ENCODE peak calls at places on chromosomes 3 and 15, in four cellular contexts. E is tibial artery, H is A549, L is neural progenitor cell. O is an unnamed sample.

GRCh38 chr15:77335298-77335697 is 84.6 kb downstream of the PEAK1 start:
- DNase-seq in E (peak; percentile 30), H (no peak), L (no peak), O (no peak)

GRCh38 chr15:36960179-36960946 is 140.0 kb downstream of the MEIS2 start:
- DNase-seq in E (no peak), H (no peak), L (no peak), O (no peak)

GRCh38 chr3:31622636-31623288 is 90.0 kb downstream of the STT3B start:
- DNase-seq in E (no peak), H (no peak), L (no peak), O (no peak)

GRCh38 chr3:188185717-188186236 is 31.8 kb downstream of the LPP start:
- DNase-seq in E (peak; percentile 30), H (no peak), L (peak; percentile 59), O (no peak)

GRCh38 chr15:29759596-29759995 is 62.7 kb downstream of the TJP1 start:
- DNase-seq in E (no peak), H (no peak), L (no peak), O (no peak)

GRCh38 chr15:65873271-65873670 is 4.0 kb downstream of the RAB11A start:
- DNase-seq in E (no peak), H (no peak), L (no peak), O (no peak)

GRCh38 chr3:145017959-145018358 is 1046.3 kb downstream of the DIPK2A start:
- DNase-seq in E (no peak), H (no peak), L (no peak), O (no peak)

GRCh38 chr3:14991148-14991742 is 43.9 kb downstream of the NR2C2 start:
- DNase-seq in E (no peak), H (no peak), L (peak; percentile 71), O (no peak)

GRCh38 chr3:189712906-189713483 is 81.8 kb downstream of the TP63 start:
- DNase-seq in E (no peak), H (peak; percentile 48), L (no peak), O (no peak)

GRCh38 chr3:49410844-49411549 is 779 bp downstream of the RHOA start:
- DNase-seq in E (no peak), H (no peak), L (no peak), O (no peak)

GRCh38 chr3:160948273-160948672 is 156.9 kb downstream of the B3GALNT1 start:
- DNase-seq in E (no peak), H (no peak), L (no peak), O (no peak)

GRCh38 chr3:52754373-52754772 is 16.4 kb downstream of the NEK4 start:
- DNase-seq in E (no peak), H (no peak), L (no peak), O (no peak)

GRCh38 chr3:9122732-9123364 is 126.6 kb downstream of the SRGAP3 start:
- DNase-seq in E (no peak), H (no peak), L (no peak), O (no peak)

GRCh38 chr3:59812188-59812587 is 762.4 kb upstream of the CFAP20DC start:
- DNase-seq in E (no peak), H (no peak), L (no peak), O (no peak)

GRCh38 chr15:56244811-56245576 is 1.3 kb upstream of the RFX7 start:
- DNase-seq in E (no peak), H (no peak), L (peak; percentile 24), O (peak; percentile 72)

GRCh38 chr15:91114301-91114700 is 14.2 kb downstream of the SV2B start:
- DNase-seq in E (no peak), H (no peak), L (peak; percentile 46), O (no peak)

GRCh38 chr3:172104471-172105072 is 65.2 kb downstream of the FNDC3B start:
- DNase-seq in E (no peak), H (peak; percentile 29), L (peak; percentile 68), O (no peak)

GRCh38 chr3:44065311-44065710 is 176.4 kb upstream of the TOPAZ1 start:
- DNase-seq in E (no peak), H (peak; percentile 21), L (no peak), O (no peak)

GRCh38 chr3:161171639-161172552 is 49.2 kb upstream of the NMD3 start:
- DNase-seq in E (no peak), H (peak; percentile 1), L (peak; percentile 21), O (no peak)

GRCh38 chr15:87924433-87924832 is 332.1 kb downstream of the NTRK3 start:
- DNase-seq in E (no peak), H (no peak), L (no peak), O (no peak)

GRCh38 chr15:85527907-85528306 is 147.5 kb downstream of the AKAP13 start:
- DNase-seq in E (no peak), H (peak; percentile 15), L (no peak), O (no peak)

GRCh38 chr3:4776980-4777581 is 202.2 kb upstream of the BHLHE40 start:
- DNase-seq in E (no peak), H (peak; percentile 79), L (no peak), O (no peak)

GRCh38 chr3:162525052-162525451 is 1028.4 kb downstream of the OTOL1 start:
- DNase-seq in E (no peak), H (no peak), L (no peak), O (no peak)

GRCh38 chr3:146148468-146148931 is 12.5 kb downstream of the PLOD2 start:
- DNase-seq in E (no peak), H (no peak), L (no peak), O (no peak)

GRCh38 chr3:48623851-48624547 is 2.4 kb upstream of the TMEM89 start:
- DNase-seq in E (no peak), H (no peak), L (no peak), O (no peak)

GRCh38 chr3:84960581-84960980 is 1.8 kb downstream of the CADM2 start:
- DNase-seq in E (no peak), H (no peak), L (peak; percentile 39), O (no peak)

DNA sequence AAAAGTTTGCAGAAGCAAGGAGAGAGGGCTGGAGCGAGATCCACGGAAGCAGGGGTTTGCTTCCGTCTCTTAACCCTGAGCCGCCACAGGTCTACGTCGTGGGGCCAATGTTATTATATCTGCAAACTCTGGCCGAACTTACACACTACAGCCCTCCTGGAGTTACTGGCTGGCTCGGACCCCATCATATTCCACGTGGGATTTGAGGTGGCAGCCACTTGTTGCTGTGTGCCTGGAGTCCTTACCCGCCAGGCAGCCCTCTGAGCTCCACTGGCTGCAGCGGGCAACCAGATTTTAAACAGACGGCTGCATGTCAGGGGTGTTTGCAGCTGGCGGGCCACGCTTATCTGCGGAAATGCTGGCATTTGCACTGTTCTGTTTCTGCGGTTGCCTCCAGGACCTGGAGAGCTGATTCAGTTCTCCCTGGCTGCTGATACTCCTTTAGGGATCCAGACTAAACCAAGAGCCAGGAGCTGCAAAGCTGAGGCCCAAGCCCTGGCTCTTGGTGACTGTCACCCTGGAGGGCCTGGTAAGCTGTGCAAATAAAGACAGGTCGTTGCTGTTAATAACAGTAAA is 34.7 kb downstream of the TM2D3 start:
- DNase-seq in E (no peak), H (no peak), L (no peak), O (peak; percentile 54)
- H3K4me1 ChIP-seq in E (peaks cover 23% of the 10 kb centered on the region), H (peaks cover 15% of the 10 kb centered on the region), L (peaks cover 24% of the 10 kb centered on the region), O (no peaks in the 10 kb centered on the region)

GRCh38 chr15:71592186-71592585 is 218.2 kb upstream of the NR2E3 start:
- DNase-seq in E (no peak), H (no peak), L (no peak), O (no peak)

GRCh38 chr15:71599404-71600225 is 210.7 kb upstream of the NR2E3 start:
- DNase-seq in E (no peak), H (no peak), L (no peak), O (no peak)

GRCh38 chr15:71596672-71597071 is 213.7 kb upstream of the NR2E3 start:
- DNase-seq in E (peak; percentile 67), H (peak; percentile 19), L (no peak), O (peak; percentile 61)

GRCh38 chr15:71598741-71599140 is 211.6 kb upstream of the NR2E3 start:
- DNase-seq in E (no peak), H (no peak), L (no peak), O (no peak)

GRCh38 chr15:71595846-71596553 is 214.4 kb upstream of the NR2E3 start:
- DNase-seq in E (no peak), H (no peak), L (no peak), O (no peak)
- H3K27ac ChIP-seq in E (peak overlapping the region; percentile 77), H (no peak overlapping the region), L (no peak overlapping the region), O (no peak overlapping the region)

DNA sequence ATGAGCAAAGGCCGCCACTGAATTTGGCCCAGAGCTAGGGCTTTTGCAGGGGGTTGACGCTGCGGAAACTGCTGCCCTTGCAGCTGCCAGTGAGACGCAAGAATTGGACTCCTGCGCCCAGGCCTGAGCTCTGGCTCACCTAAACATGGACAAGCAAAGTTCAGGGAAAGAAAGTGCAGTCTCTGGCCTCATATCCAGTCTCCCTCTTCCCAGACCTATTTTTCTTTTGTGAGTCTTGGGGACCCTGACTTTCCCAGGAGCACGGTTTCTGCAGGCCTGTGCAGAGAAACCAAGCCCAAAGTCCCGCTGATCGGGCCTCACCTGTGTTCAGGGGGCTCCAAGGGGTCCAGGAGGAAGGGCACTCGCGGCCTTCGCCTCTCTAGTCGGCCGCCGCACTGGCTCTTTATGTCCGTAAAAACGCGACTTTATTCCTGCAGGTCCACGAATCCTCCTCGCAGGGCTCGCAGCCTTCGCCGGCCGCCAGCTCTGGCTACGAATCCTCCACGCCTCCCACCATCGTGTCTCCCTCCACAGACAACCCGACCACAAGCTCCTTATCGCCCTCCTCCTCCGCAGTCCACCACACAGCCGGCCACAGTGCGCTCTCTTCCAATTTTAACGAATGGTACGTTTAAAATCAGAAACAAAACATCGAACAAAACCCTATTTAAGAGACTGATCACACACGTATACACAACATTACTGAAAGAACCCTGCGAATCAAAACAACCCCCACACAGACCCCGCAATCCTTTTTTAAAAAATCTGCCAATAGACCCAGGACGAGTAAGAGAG is 3.9 kb downstream of the ZIC1 start:
- DNase-seq in E (no peak), H (no peak), L (peak; percentile 59), O (no peak)
- H3K4me3 ChIP-seq in E (peak overlapping the region; percentile 38), H (no peak overlapping the region), L (no peak overlapping the region), O (no peak overlapping the region)

GRCh38 chr15:51095681-51096331 is 1.1 kb upstream of the TNFAIP8L3 start:
- DNase-seq in E (no peak), H (no peak), L (no peak), O (no peak)

GRCh38 chr15:51093488-51093864 is 1.2 kb downstream of the TNFAIP8L3 start:
- DNase-seq in E (no peak), H (no peak), L (no peak), O (no peak)

GRCh38 chr15:51092480-51092879 is 2.2 kb downstream of the TNFAIP8L3 start:
- DNase-seq in E (no peak), H (no peak), L (no peak), O (no peak)

GRCh38 chr15:51094606-51095569 is at the start of gene TNFAIP8L3:
- DNase-seq in E (peak; percentile 43), H (no peak), L (peak; percentile 65), O (peak; percentile 66)

GRCh38 chr15:51093865-51094605 is 671 bp downstream of the TNFAIP8L3 start:
- DNase-seq in E (peak; percentile 75), H (no peak), L (peak; percentile 50), O (peak; percentile 88)
- H3K4me1 ChIP-seq in E (peaks cover 21% of the 10 kb centered on the region), H (peaks cover 12% of the 10 kb centered on the region), L (peaks cover 3% of the 10 kb centered on the region), O (no peaks in the 10 kb centered on the region)

GRCh38 chr15:99485992-99486370 is 79.8 kb upstream of the MEF2A start:
- DNase-seq in E (no peak), H (no peak), L (no peak), O (no peak)
- H3K27ac ChIP-seq in E (peak overlapping the region; percentile 77), H (peak overlapping the region; percentile 47), L (no peak overlapping the region), O (no peak overlapping the region)

O was measured in aorta.